ENCODE peak calls at places on chromosome 5, in seven cellular contexts. G is IMR-90; X is SK-N-SH; D is naive thymus-derived CD4-positive, alpha-beta T cell; W is CD8-positive, alpha-beta T cell; C is lung; S is PC-3. B is an unnamed sample.

GRCh38 chr5:150627731-150628545 is 12.5 kb upstream of the SYNPO start:
- DNase-seq in G (peak), X (no peak), D (no peak), W (no peak), C (no peak), S (no peak), B (peak)

GRCh38 chr5:5419291-5420210 is 2.9 kb upstream of the ICE1 start:
- DNase-seq in G (peak), X (peak), D (no peak), W (no peak), C (no peak), S (peak), B (peak)

GRCh38 chr5:120767171-120767820 is 303.2 kb downstream of the PRR16 start:
- DNase-seq in G (peak), X (no peak), D (no peak), W (no peak), C (no peak), S (peak), B (peak)

GRCh38 chr5:101515721-101516120 is 612.6 kb upstream of the ST8SIA4 start:
- DNase-seq in G (no peak), X (no peak), D (no peak), W (no peak), C (no peak), S (no peak), B (no peak)

GRCh38 chr5:146072595-146072994 is 32.8 kb downstream of the PLAC8L1 start:
- DNase-seq in G (no peak), X (no peak), D (no peak), W (no peak), C (no peak), S (no peak), B (no peak)

GRCh38 chr5:176389114-176389768 is 690 bp downstream of the HIGD2A start:
- DNase-seq in G (no peak), X (peak), D (no peak), W (no peak), C (no peak), S (peak), B (no peak)

GRCh38 chr5:172733179-172733973 is 37.6 kb downstream of the DUSP1 start:
- DNase-seq in G (peak), X (no peak), D (no peak), W (no peak), C (peak), S (no peak), B (peak)

GRCh38 chr5:28576022-28576421 is 1537.6 kb upstream of the CDH9 start:
- DNase-seq in G (no peak), X (no peak), D (no peak), W (no peak), C (no peak), S (peak), B (peak)

GRCh38 chr5:31811210-31811609 is 172.3 kb downstream of the PDZD2 start:
- DNase-seq in G (peak), X (no peak), D (no peak), W (no peak), C (no peak), S (peak), B (peak)

GRCh38 chr5:16467363-16468219 is 2.0 kb upstream of the ZNF622 start:
- DNase-seq in G (peak), X (no peak), D (no peak), W (no peak), C (no peak), S (peak), B (peak)

GRCh38 chr5:32138839-32139493 is 35.2 kb downstream of the GOLPH3 start:
- DNase-seq in G (peak), X (no peak), D (peak), W (peak), C (no peak), S (no peak), B (no peak)

GRCh38 chr5:6358434-6358820 is 19.9 kb downstream of the MED10 start:
- DNase-seq in G (no peak), X (no peak), D (peak), W (no peak), C (no peak), S (no peak), B (no peak)

GRCh38 chr5:134749415-134749814 is 9.2 kb upstream of the DDX46 start:
- DNase-seq in G (no peak), X (no peak), D (no peak), W (no peak), C (no peak), S (no peak), B (no peak)

GRCh38 chr5:10867408-10868303 is 106.6 kb upstream of the DAP start:
- DNase-seq in G (no peak), X (no peak), D (no peak), W (no peak), C (peak), S (no peak), B (no peak)

DNA sequence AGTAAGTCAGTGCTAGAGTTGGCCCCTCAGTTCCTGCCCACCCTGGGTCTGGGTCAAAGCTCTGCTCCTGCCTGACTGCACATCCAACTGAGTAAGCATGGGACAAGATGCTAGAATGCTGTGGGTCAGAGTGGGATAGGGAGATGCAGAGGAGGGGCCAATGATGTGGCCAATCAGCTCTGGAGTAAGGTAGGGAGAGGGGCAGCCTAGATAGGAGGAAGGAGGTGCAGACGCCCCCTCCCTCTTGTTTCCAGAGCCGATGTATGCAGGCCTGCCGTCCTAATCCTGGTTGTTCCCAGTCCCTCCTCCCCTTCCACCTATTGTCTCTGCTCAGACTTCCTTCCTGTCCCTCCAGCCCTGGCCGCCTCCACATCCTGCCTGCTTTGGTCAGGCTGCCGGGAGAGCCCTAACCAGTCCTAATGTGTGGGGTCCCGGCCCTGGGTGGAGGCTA is 1.3 kb downstream of the ARAP3 start:
- DNase-seq in G (peak), X (peak), D (no peak), W (no peak), C (no peak), S (peak), B (peak)
- H3K4me3 ChIP-seq in G (no peak), X (peak), D (no peak), W (no peak), C (peak), S (peak), B (peak)

GRCh38 chr5:140242890-140243585 is 59.9 kb downstream of the PFDN1 start:
- DNase-seq in G (no peak), X (no peak), D (no peak), W (no peak), C (peak), S (no peak), B (no peak)

GRCh38 chr5:140240987-140241706 is 61.8 kb downstream of the PFDN1 start:
- DNase-seq in G (peak), X (peak), D (no peak), W (no peak), C (peak), S (peak), B (peak)

GRCh38 chr5:140243855-140244254 is 59.0 kb downstream of the PFDN1 start:
- DNase-seq in G (no peak), X (no peak), D (no peak), W (no peak), C (no peak), S (no peak), B (no peak)

GRCh38 chr5:140239939-140240700 is 62.8 kb downstream of the PFDN1 start:
- DNase-seq in G (peak), X (peak), D (peak), W (peak), C (peak), S (peak), B (peak)

DNA sequence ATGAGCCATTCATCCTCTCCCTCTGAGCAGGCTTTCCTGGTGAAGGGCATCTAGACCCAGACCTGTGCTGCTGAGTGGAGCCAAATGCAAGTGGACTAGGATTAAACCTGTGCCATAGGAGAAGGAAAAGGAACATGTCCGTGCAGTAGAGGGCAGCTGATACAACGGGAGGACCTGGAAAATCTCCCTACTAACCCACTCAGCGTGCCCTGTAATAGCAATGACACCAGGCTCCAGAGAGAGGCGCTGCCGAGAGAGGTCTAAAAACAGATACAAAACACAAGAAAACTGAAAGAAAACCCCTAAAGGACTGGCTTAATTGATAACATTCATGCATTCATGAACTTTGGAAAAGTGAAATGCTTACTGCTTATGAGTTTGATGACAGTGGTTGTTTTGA is 60.8 kb downstream of the PFDN1 start:
- DNase-seq in G (no peak), X (no peak), D (no peak), W (no peak), C (no peak), S (no peak), B (no peak)
- H3K4me3 ChIP-seq in G (no peak), X (no peak), D (no peak), W (no peak), C (no peak), S (no peak), B (no peak)

DNA sequence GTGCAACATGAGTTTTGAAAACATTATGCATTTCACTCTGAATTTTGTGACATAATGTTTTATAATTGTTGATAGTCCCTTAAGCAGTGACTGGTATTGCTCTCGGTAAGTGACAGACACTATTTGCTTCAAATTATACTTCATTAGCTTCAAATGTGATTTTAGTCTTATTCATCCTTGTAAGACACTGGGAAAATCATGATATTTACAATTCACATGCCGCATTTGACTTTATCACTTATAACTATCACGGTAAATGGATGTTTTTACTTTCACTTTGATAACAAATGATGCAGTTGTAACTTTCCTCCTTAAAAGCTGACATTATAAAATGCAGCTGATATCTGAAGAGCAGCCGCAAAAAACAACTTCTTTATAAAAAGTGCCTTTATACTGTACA is 44.1 kb upstream of the ITGA2 start:
- DNase-seq in G (no peak), X (no peak), D (no peak), W (no peak), C (no peak), S (no peak), B (peak)
- H3K4me3 ChIP-seq in G (peak), X (peak), D (peak), W (peak), C (no peak), S (peak), B (peak)

GRCh38 chr5:14476791-14477435 is 104.7 kb upstream of the OTULINL start:
- DNase-seq in G (peak), X (no peak), D (no peak), W (no peak), C (no peak), S (peak), B (peak)
- H3K4me3 ChIP-seq in G (no peak), X (no peak), D (no peak), W (no peak), C (no peak), S (peak), B (no peak)

B was measured in fibroblast of the aortic adventitia.